ENCODE peak calls at places on chromosomes 12 and 14, in five cellular contexts. H, W, Q, P and L are unnamed samples.

GRCh38 chr14:100065942-100066574 is 836 bp downstream of the EVL start:
- DNase-seq in H (peak; percentile 94), W (no peak), Q (no peak), P (peak; percentile 64), L (no peak)

GRCh38 chr12:38175538-38175937 is 141.0 kb upstream of the ALG10B start:
- DNase-seq in H (no peak), W (no peak), Q (no peak), P (no peak), L (no peak)

GRCh38 chr14:37594916-37595808 is at the start of the genes FOXA1 and TTC6:
- DNase-seq in H (no peak), W (peak; percentile 96), Q (peak; percentile 73), P (peak; percentile 55), L (peak; percentile 31)

GRCh38 chr12:55720071-55720564 is at the start of gene RDH5:
- DNase-seq in H (no peak), W (peak; percentile 83), Q (no peak), P (no peak), L (no peak)

GRCh38 chr12:22722779-22723178 is 97.8 kb downstream of the ETNK1 start:
- DNase-seq in H (no peak), W (no peak), Q (no peak), P (no peak), L (no peak)

GRCh38 chr12:94239332-94239731 is 91.0 kb downstream of the PLXNC1 start:
- DNase-seq in H (no peak), W (no peak), Q (no peak), P (no peak), L (no peak)

GRCh38 chr12:10952645-10953044 is 13.6 kb upstream of the TAS2R14 start:
- DNase-seq in H (no peak), W (no peak), Q (no peak), P (no peak), L (no peak)

GRCh38 chr14:89906000-89906399 is 48.5 kb downstream of the EFCAB11 start:
- DNase-seq in H (no peak), W (no peak), Q (no peak), P (no peak), L (no peak)

GRCh38 chr14:37842106-37842505 is 246.7 kb downstream of the TTC6 start:
- DNase-seq in H (no peak), W (no peak), Q (no peak), P (no peak), L (no peak)

GRCh38 chr14:100336618-100337530 is 13.7 kb downstream of the SLC25A47 start:
- DNase-seq in H (no peak), W (no peak), Q (no peak), P (no peak), L (no peak)

GRCh38 chr12:46430340-46430948 is 57.9 kb upstream of the SLC38A2 start:
- DNase-seq in H (peak; percentile 64), W (peak; percentile 95), Q (no peak), P (peak; percentile 77), L (peak; percentile 92)

GRCh38 chr12:124740691-124741137 is 123.0 kb downstream of the SCARB1 start:
- DNase-seq in H (no peak), W (peak; percentile 71), Q (no peak), P (peak; percentile 39), L (peak; percentile 78)

GRCh38 chr12:123801573-123802178 is 39.6 kb downstream of the DNAH10 start:
- DNase-seq in H (no peak), W (no peak), Q (no peak), P (peak; percentile 31), L (peak; percentile 26)

GRCh38 chr12:89351489-89352241 is 636 bp downstream of the DUSP6 start:
- DNase-seq in H (no peak), W (no peak), Q (peak; percentile 67), P (no peak), L (no peak)

GRCh38 chr12:121121805-121122204 is 10.9 kb upstream of the P2RX7 start:
- DNase-seq in H (no peak), W (no peak), Q (no peak), P (no peak), L (no peak)

DNA sequence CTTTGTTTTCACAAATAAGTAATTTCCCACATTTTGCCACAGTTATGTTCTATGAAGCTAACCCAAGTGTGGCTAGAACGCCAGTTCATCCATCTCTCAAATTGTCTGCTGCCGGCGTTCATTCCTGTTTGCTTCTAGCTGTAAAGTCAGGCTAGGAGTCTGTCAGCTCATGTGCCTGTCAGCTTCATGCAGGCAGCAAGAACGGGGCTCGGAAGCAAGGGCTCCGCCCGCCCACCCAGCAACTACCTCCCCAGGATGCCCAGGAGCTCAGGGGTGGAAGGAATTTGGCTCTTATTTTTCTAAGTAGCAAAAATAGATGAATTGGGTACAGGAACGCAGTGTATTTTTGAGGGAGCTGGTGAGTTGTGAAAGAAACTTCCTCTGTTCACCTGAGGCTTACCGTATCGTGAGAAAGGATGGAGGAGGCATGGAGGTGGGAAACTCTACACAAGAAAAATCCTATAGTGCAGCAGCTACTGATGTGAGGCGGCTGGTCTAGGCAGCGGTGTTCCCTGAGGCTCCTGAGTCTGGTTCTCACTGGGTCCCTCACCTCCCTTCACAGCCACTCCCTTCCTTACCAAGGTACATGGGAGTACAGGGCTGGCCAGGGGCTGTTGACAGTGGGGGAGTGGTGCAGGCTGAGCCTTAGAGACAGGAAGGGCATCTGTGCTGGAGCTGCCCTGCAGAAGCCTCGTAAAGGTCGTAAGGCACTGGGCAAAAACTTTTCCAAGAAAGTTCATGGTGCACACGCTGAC is 54.5 kb upstream of the AMN start:
- DNase-seq in H (no peak), W (no peak), Q (no peak), P (no peak), L (no peak)
- TF ChIP-seq JUND in H (no peak), W (no peak), Q (no peak), P (no peak), L (no peak)

DNA sequence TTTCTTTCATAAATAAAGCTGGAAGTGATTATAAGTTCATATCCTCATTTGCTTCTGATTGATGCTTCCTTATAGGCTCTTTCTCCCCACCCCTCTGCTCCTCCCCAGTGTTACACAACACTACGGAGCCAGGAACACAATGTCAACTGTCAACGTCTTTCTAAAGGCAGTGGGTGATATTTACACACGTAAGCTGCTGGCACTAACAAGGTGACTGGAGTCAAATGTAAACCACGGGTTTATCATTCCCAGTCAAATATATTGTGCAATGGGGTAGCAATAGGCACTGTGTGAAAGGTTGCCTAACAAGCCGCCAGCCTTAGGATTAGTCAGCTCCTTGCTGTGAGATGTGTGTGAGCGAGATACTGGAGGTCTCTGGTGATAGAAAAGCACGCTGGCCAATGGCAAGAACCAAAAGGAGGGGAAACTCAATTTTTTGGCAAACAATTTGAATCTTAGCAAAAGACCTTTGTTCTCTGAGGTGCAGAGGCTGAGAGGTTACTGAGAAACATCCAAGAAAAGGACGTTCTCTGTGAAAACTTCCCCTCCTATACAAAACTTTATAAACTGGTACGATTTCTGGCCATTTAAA is 22.1 kb upstream of the HECTD1 start:
- DNase-seq in H (no peak), W (peak; percentile 100), Q (peak; percentile 51), P (peak; percentile 91), L (peak; percentile 92)
- TF ChIP-seq SIN3A in H (no peak), W (peak; percentile 98), Q (no peak), P (no peak), L (peak; percentile 79)

GRCh38 chr14:60510976-60511599 is 2.1 kb downstream of the SIX6 start:
- DNase-seq in H (no peak), W (no peak), Q (peak; percentile 65), P (no peak), L (no peak)
- TF ChIP-seq EZH2 in H (no peak), W (no peak), Q (peak; percentile 99), P (no peak), L (no peak)

GRCh38 chr12:659090-659683 is 4.1 kb downstream of the NINJ2 start:
- DNase-seq in H (no peak), W (no peak), Q (no peak), P (no peak), L (no peak)
- TF ChIP-seq JUND in H (no peak), W (no peak), Q (no peak), P (no peak), L (no peak)

GRCh38 chr14:104519721-104520120 is 59.8 kb upstream of the C14orf180 start:
- DNase-seq in H (no peak), W (no peak), Q (peak; percentile 32), P (no peak), L (no peak)
- TF ChIP-seq SIN3A in H (no peak), W (no peak), Q (no peak), P (no peak), L (no peak)

GRCh38 chr14:36516719-36517241 is 3.3 kb downstream of the NKX2-1 start:
- DNase-seq in H (no peak), W (no peak), Q (peak; percentile 50), P (no peak), L (no peak)
- TF ChIP-seq EZH2 in H (no peak), W (no peak), Q (no peak), P (no peak), L (no peak)